ENCODE peak calls at places on chromosomes 3 and 15, in eight cellular contexts. U is upper lobe of right lung, C is HFFc6, V is esophagus squamous epithelium, H is LNCaP clone FGC, P is MM.1S, I is prostate gland, K is heart left ventricle. Y is an unnamed sample.

GRCh38 chr3:141561426-141562034 is 74.7 kb downstream of the RASA2 start:
- DNase-seq in U (no peak), C (peak; percentile 48), V (no peak), H (peak; percentile 48), P (peak; percentile 57), I (peak; percentile 47), K (no peak), Y (no peak)

GRCh38 chr3:10981961-10982360 is 10.6 kb upstream of the SLC6A1 start:
- DNase-seq in U (no peak), C (no peak), V (no peak), H (no peak), P (no peak), I (no peak), K (no peak), Y (no peak)

GRCh38 chr3:47758261-47759025 is 23.2 kb downstream of the SMARCC1 start:
- DNase-seq in U (no peak), C (no peak), V (no peak), H (no peak), P (no peak), I (no peak), K (no peak), Y (no peak)

GRCh38 chr3:40719660-40720287 is 195.0 kb downstream of the ZNF621 start:
- DNase-seq in U (no peak), C (no peak), V (no peak), H (peak; percentile 67), P (no peak), I (peak; percentile 65), K (no peak), Y (no peak)

GRCh38 chr3:4983739-4984510 is 4.7 kb downstream of the BHLHE40 start:
- DNase-seq in U (no peak), C (no peak), V (peak; percentile 62), H (no peak), P (peak; percentile 42), I (no peak), K (peak; percentile 85), Y (no peak)

GRCh38 chr3:28110884-28111283 is 130.5 kb upstream of the CMC1 start:
- DNase-seq in U (no peak), C (no peak), V (no peak), H (no peak), P (no peak), I (no peak), K (no peak), Y (no peak)

GRCh38 chr3:171056528-171056927 is 30.0 kb upstream of the SLC2A2 start:
- DNase-seq in U (no peak), C (peak; percentile 69), V (no peak), H (no peak), P (no peak), I (no peak), K (no peak), Y (no peak)

GRCh38 chr15:78540955-78541743 is 905 bp downstream of the PSMA4 start:
- DNase-seq in U (no peak), C (no peak), V (no peak), H (no peak), P (no peak), I (no peak), K (no peak), Y (no peak)

GRCh38 chr3:97391167-97391566 is 373.4 kb upstream of the ARL6 start:
- DNase-seq in U (no peak), C (no peak), V (no peak), H (no peak), P (no peak), I (no peak), K (no peak), Y (no peak)

GRCh38 chr15:88701561-88702095 is 62.8 kb downstream of the ISG20 start:
- DNase-seq in U (no peak), C (no peak), V (no peak), H (no peak), P (peak; percentile 45), I (no peak), K (no peak), Y (no peak)

GRCh38 chr3:108552267-108553159 is 36.7 kb downstream of the CIP2A start:
- DNase-seq in U (no peak), C (peak; percentile 52), V (no peak), H (peak; percentile 33), P (peak; percentile 47), I (peak; percentile 29), K (no peak), Y (no peak)

GRCh38 chr3:126621171-126621570 is 33.8 kb downstream of the TXNRD3 start:
- DNase-seq in U (no peak), C (peak; percentile 61), V (no peak), H (no peak), P (no peak), I (no peak), K (peak; percentile 81), Y (no peak)

GRCh38 chr15:30923429-30923828 is 19.7 kb downstream of the FAN1 start:
- DNase-seq in U (no peak), C (no peak), V (no peak), H (no peak), P (no peak), I (no peak), K (peak; percentile 40), Y (no peak)

GRCh38 chr3:30688776-30689175 is 82.4 kb downstream of the TGFBR2 start:
- DNase-seq in U (no peak), C (peak; percentile 35), V (no peak), H (no peak), P (no peak), I (no peak), K (peak; percentile 49), Y (no peak)

GRCh38 chr3:127226946-127227842 is 34.3 kb downstream of the PRR23E start:
- DNase-seq in U (no peak), C (no peak), V (no peak), H (no peak), P (no peak), I (no peak), K (no peak), Y (no peak)

GRCh38 chr3:133412511-133413165 is 12.8 kb downstream of the BFSP2 start:
- DNase-seq in U (no peak), C (peak; percentile 49), V (no peak), H (no peak), P (no peak), I (no peak), K (no peak), Y (no peak)

GRCh38 chr3:150070271-150070670 is 99.6 kb upstream of the PFN2 start:
- DNase-seq in U (no peak), C (no peak), V (no peak), H (no peak), P (no peak), I (no peak), K (no peak), Y (no peak)

GRCh38 chr3:12986986-12987385 is 86.2 kb downstream of the IQSEC1 start:
- DNase-seq in U (peak; percentile 73), C (no peak), V (no peak), H (peak; percentile 37), P (no peak), I (no peak), K (peak; percentile 67), Y (no peak)

GRCh38 chr15:35319354-35319753 is 226.6 kb downstream of the DPH6 start:
- DNase-seq in U (no peak), C (no peak), V (no peak), H (no peak), P (no peak), I (no peak), K (no peak), Y (no peak)

GRCh38 chr3:98980915-98981596 is 79.6 kb upstream of the DCBLD2 start:
- DNase-seq in U (no peak), C (peak; percentile 84), V (no peak), H (no peak), P (no peak), I (no peak), K (no peak), Y (no peak)

GRCh38 chr15:76993114-76993715 is 1.7 kb upstream of the PSTPIP1 start:
- DNase-seq in U (peak; percentile 41), C (no peak), V (no peak), H (no peak), P (no peak), I (no peak), K (no peak), Y (no peak)

GRCh38 chr15:87527416-87527815 is 729.1 kb downstream of the NTRK3 start:
- DNase-seq in U (no peak), C (no peak), V (no peak), H (no peak), P (no peak), I (peak; percentile 55), K (no peak), Y (no peak)

GRCh38 chr15:88049509-88049908 is 207.0 kb downstream of the NTRK3 start:
- DNase-seq in U (no peak), C (no peak), V (no peak), H (no peak), P (peak; percentile 85), I (no peak), K (no peak), Y (no peak)

GRCh38 chr3:30035935-30036567 is 570.4 kb upstream of the TGFBR2 start:
- DNase-seq in U (no peak), C (no peak), V (no peak), H (no peak), P (no peak), I (no peak), K (no peak), Y (no peak)

GRCh38 chr3:153897842-153898241 is 223.3 kb upstream of the ARHGEF26 start:
- DNase-seq in U (no peak), C (no peak), V (no peak), H (no peak), P (peak; percentile 32), I (no peak), K (no peak), Y (no peak)

GRCh38 chr3:181726351-181727121 is 14.8 kb downstream of the SOX2 start:
- DNase-seq in U (no peak), C (no peak), V (no peak), H (no peak), P (peak; percentile 67), I (no peak), K (no peak), Y (no peak)
- TF ChIP-seq CTCF in U (no peak), C (no peak), V (peak; percentile 30), H (no peak), P (peak; percentile 44), I (peak; percentile 42), K (no peak), Y (no peak)

GRCh38 chr15:89776274-89777072 is at the start of gene MESP2:
- DNase-seq in U (peak; percentile 93), C (peak; percentile 77), V (no peak), H (no peak), P (peak; percentile 79), I (peak; percentile 66), K (peak; percentile 89), Y (peak; percentile 55)
- TF ChIP-seq CTCF in U (peak; percentile 47), C (peak; percentile 73), V (peak; percentile 30), H (peak; percentile 27), P (no peak), I (peak; percentile 46), K (peak; percentile 50), Y (no peak)

GRCh38 chr15:58758141-58758540 is 8.6 kb upstream of the ADAM10 start:
- DNase-seq in U (no peak), C (no peak), V (no peak), H (no peak), P (peak; percentile 67), I (no peak), K (no peak), Y (no peak)
- TF ChIP-seq CTCF in U (peak; percentile 28), C (peak; percentile 53), V (no peak), H (peak; percentile 37), P (peak; percentile 57), I (peak; percentile 8), K (no peak), Y (no peak)

DNA sequence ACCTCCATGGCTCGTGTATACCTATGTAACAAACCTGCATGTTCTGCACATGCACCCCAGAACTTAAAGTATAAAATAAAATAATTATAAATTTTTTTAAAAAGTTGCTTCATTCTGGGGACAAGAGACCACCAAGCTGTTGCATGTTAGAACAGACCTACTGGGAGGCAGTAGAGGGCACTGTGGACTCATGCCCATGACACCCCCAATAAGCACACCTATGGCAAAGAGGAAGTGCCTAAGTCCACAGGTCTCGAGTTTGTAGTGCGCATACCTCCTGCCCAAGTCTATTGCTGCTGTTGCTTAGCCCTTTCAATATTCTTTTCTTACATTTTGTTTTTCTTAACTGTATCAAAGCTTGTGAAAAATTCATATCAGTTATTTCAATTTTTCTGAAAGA is 267.9 kb upstream of the THBS1 start:
- DNase-seq in U (no peak), C (no peak), V (no peak), H (no peak), P (no peak), I (no peak), K (peak; percentile 32), Y (no peak)
- TF ChIP-seq CTCF in U (no peak), C (peak; percentile 64), V (no peak), H (peak; percentile 28), P (peak; percentile 3), I (peak; percentile 31), K (peak; percentile 23), Y (no peak)

Y was measured in omental fat pad.